ENCODE peak calls at places on chromosomes 7 and 10, in four cellular contexts. B is CD4-positive, CD25-positive, alpha-beta regulatory T cell; P is lower lobe of right lung; R is aorta. L is an unnamed sample. For H3K9me3 and H3K27me3, the result is how much of the 10 kb centered on the place peaks cover.

GRCh38 chr10:91796332-91797076 is 1.7 kb upstream of the TNKS2 start:
- DNase-seq in B (peak), P (peak), R (no peak), L (peak)

GRCh38 chr7:30659312-30659711 is 22.9 kb downstream of the CRHR2 start:
- DNase-seq in B (no peak), P (no peak), R (peak), L (no peak)

GRCh38 chr7:48875300-48875916 is 48.9 kb upstream of the CDC14C start:
- DNase-seq in B (no peak), P (peak), R (no peak), L (no peak)

GRCh38 chr10:70784476-70784875 is 701 bp downstream of the TBATA start:
- DNase-seq in B (no peak), P (no peak), R (no peak), L (no peak)

GRCh38 chr7:148337166-148337565 is 253.4 kb upstream of the C7orf33 start:
- DNase-seq in B (no peak), P (no peak), R (no peak), L (no peak)

GRCh38 chr7:6430271-6430940 is 17.3 kb downstream of the DAGLB start:
- DNase-seq in B (no peak), P (no peak), R (no peak), L (no peak)

GRCh38 chr7:51290702-51291290 is 25.8 kb downstream of the COBL start:
- DNase-seq in B (no peak), P (no peak), R (no peak), L (no peak)

GRCh38 chr10:48684792-48685651 is at the start of gene WDFY4:
- DNase-seq in B (no peak), P (peak), R (no peak), L (no peak)

GRCh38 chr7:10022957-10023356 is 950.7 kb upstream of the PHF14 start:
- DNase-seq in B (no peak), P (no peak), R (no peak), L (no peak)

GRCh38 chr10:89515031-89515841 is 20.2 kb downstream of the SLC16A12 start:
- DNase-seq in B (no peak), P (no peak), R (no peak), L (no peak)

GRCh38 chr10:13893926-13894325 is 307.2 kb downstream of the PRPF18 start:
- DNase-seq in B (no peak), P (no peak), R (no peak), L (no peak)

GRCh38 chr10:95170790-95171189 is 23.2 kb upstream of the ACSM6 start:
- DNase-seq in B (no peak), P (no peak), R (no peak), L (no peak)
- H3K9me3 ChIP-seq in B (under half), P (under half), R (under half), L (under half)

GRCh38 chr10:78287618-78288017 is 254.0 kb downstream of the RPS24 start:
- DNase-seq in B (no peak), P (no peak), R (no peak), L (no peak)

GRCh38 chr10:78283069-78283682 is 249.5 kb downstream of the RPS24 start:
- DNase-seq in B (no peak), P (no peak), R (no peak), L (no peak)

GRCh38 chr10:78286675-78287074 is 253.0 kb downstream of the RPS24 start:
- DNase-seq in B (no peak), P (no peak), R (no peak), L (no peak)

GRCh38 chr10:78288716-78289115 is 255.1 kb downstream of the RPS24 start:
- DNase-seq in B (no peak), P (no peak), R (no peak), L (no peak)

DNA sequence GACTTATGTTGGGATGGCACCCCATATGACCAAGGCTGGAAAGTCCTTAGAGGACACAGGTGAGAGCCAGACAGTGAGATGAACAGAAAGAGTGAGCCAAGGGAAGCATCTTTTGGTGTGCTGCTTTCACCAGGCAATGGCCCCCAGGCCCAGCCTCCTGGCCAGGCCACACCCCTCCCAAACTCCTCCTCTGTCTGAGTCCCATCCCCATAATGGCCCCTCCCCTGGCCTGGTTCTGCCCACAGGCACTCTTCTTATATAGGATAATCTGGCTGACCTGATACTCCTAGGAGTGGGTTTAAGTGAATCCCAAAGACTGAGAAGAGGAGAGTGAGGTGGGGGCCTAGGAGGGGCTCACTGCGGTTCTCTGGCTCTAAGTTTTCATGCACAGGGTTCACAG is 252.5 kb downstream of the RPS24 start:
- DNase-seq in B (no peak), P (no peak), R (peak), L (no peak)
- H3K27me3 ChIP-seq in B (under half), P (under half), R (under half), L (under half)

GRCh38 chr7:64528770-64529169 is 34.1 kb downstream of the ZNF680 start:
- DNase-seq in B (no peak), P (no peak), R (no peak), L (no peak)

GRCh38 chr7:64533756-64534155 is 29.1 kb downstream of the ZNF680 start:
- DNase-seq in B (no peak), P (no peak), R (no peak), L (no peak)
- H3K9me3 ChIP-seq in B (half or more), P (half or more), R (under half), L (under half)

GRCh38 chr7:142319970-142320369 is 62.1 kb upstream of the PRSS58 start:
- DNase-seq in B (peak), P (no peak), R (no peak), L (no peak)
- H3K27me3 ChIP-seq in B (under half), P (under half), R (under half), L (under half)

GRCh38 chr10:131567279-131568162 is 256.0 kb upstream of the TCERG1L start:
- DNase-seq in B (no peak), P (no peak), R (no peak), L (no peak)
- H3K9me3 ChIP-seq in B (under half), P (under half), R (under half), L (under half)

GRCh38 chr7:150800576-150801241 is at the start of gene TMEM176A:
- DNase-seq in B (peak), P (no peak), R (no peak), L (no peak)
- H3K27me3 ChIP-seq in B (under half), P (under half), R (under half), L (under half)

GRCh38 chr10:133445751-133446708 is 7.7 kb upstream of the SCART1 start:
- DNase-seq in B (no peak), P (no peak), R (peak), L (no peak)
- H3K9me3 ChIP-seq in B (under half), P (under half), R (under half), L (under half)

DNA sequence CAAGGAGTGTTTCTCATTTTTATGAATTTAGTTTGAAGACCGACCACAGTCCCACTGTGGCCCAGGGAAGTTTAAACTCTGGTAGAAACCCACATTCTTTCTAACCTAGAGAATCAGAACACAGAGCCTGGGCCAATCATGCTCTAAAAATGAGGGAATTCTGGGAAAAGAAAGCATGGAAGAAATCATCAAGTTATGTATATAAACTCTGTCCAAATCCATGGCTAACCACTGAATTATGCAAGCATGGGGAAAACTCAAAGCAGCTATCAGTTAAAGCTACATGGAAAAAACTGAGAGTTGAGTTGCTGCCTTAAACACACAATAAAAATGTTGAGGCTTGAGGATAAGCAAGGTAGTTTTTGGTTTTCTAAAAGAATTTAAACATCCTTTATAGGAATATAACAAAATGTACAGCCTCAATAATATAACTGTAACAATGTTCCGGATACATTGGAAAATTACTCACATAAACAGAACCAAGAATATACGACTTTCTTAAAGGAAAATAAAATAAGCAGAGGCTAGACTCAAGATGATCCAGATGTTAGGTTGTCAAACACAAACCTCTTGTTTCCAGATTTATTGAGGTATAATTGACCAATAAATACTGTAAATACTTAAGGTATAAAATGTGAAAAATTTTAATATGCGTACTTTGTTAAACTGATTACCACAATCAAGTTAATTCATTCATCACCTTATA is 311.2 kb upstream of the GNAI1 start:
- DNase-seq in B (no peak), P (no peak), R (no peak), L (no peak)
- H3K27me3 ChIP-seq in B (under half), P (under half), R (under half), L (under half)

DNA sequence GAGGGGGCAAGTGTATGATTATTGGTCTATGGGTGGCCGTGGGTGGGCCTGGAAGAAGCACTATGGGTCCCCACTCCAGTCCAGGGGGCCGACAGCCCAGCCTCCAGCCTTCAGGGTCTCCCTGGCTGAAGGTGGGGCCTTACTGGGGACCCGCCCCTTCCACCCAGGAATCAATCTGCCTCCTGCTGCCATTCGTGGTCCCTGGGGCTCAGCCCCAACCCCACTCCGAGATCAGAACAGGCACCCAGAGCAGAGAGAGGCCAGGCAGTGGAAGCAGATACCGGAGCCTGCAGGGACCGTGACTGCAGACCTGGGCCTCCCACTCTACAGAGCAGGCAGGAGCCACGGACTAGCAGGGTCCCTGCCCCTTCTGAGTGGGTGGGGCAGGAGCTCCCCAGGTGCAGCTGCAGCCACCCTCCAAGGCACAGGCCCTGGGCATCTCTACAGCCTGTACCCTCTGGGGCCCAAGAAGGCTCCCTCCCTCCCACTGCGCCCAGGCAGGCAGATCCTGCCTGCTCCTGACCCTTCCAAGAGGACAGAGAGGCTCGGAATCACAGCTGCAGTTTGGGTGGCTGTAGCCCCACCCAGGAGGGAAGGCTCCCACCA is 13.6 kb upstream of the FOXL3 start:
- DNase-seq in B (no peak), P (no peak), R (peak), L (no peak)
- H3K9me3 ChIP-seq in B (under half), P (under half), R (under half), L (under half)

L was measured in gastrocnemius medialis.